ENCODE peak calls at places on chromosome 12, in five cellular contexts. One of them, this sample, is unnamed.

GRCh38 chr12:38689704-38690103 is 215.7 kb downstream of the CPNE8 start:
- DNase-seq in endodermal cell: no peak
- DNase-seq in MM.1S: no peak
- DNase-seq in IMR-90: no peak
- DNase-seq in neuronal stem cell: no peak
- DNase-seq in this sample: no peak

GRCh38 chr12:57868870-57869609 is 22.5 kb upstream of the CTDSP2 start:
- DNase-seq in endodermal cell: peak; percentile 86
- DNase-seq in MM.1S: no peak
- DNase-seq in IMR-90: no peak
- DNase-seq in neuronal stem cell: no peak
- DNase-seq in this sample: peak; percentile 66

GRCh38 chr12:48159976-48160525 is 2.7 kb upstream of the ASB8 start:
- DNase-seq in endodermal cell: no peak
- DNase-seq in MM.1S: no peak
- DNase-seq in IMR-90: peak; percentile 21
- DNase-seq in neuronal stem cell: no peak
- DNase-seq in this sample: no peak

GRCh38 chr12:80708535-80709328 is 1.3 kb downstream of the MYF6 start:
- DNase-seq in endodermal cell: peak; percentile 84
- DNase-seq in MM.1S: no peak
- DNase-seq in IMR-90: no peak
- DNase-seq in neuronal stem cell: no peak
- DNase-seq in this sample: no peak

GRCh38 chr12:64470507-64470906 is 18.6 kb downstream of the TBK1 start:
- DNase-seq in endodermal cell: no peak
- DNase-seq in MM.1S: no peak
- DNase-seq in IMR-90: no peak
- DNase-seq in neuronal stem cell: no peak
- DNase-seq in this sample: no peak

GRCh38 chr12:26136688-26137087 is 11.9 kb upstream of the BHLHE41 start:
- DNase-seq in endodermal cell: no peak
- DNase-seq in MM.1S: no peak
- DNase-seq in IMR-90: no peak
- DNase-seq in neuronal stem cell: no peak
- DNase-seq in this sample: no peak

GRCh38 chr12:2562400-2562799 is 232.4 kb upstream of the FKBP4 start:
- DNase-seq in endodermal cell: no peak
- DNase-seq in MM.1S: no peak
- DNase-seq in IMR-90: no peak
- DNase-seq in neuronal stem cell: no peak
- DNase-seq in this sample: no peak

GRCh38 chr12:93825501-93825888 is 148.3 kb downstream of the CRADD start:
- DNase-seq in endodermal cell: no peak
- DNase-seq in MM.1S: no peak
- DNase-seq in IMR-90: no peak
- DNase-seq in neuronal stem cell: no peak
- DNase-seq in this sample: no peak

GRCh38 chr12:14111230-14111865 is 129.9 kb upstream of the GRIN2B start:
- DNase-seq in endodermal cell: peak; percentile 89
- DNase-seq in MM.1S: peak; percentile 58
- DNase-seq in IMR-90: no peak
- DNase-seq in neuronal stem cell: no peak
- DNase-seq in this sample: no peak

GRCh38 chr12:91717804-91718203 is 427.8 kb downstream of the BTG1 start:
- DNase-seq in endodermal cell: no peak
- DNase-seq in MM.1S: no peak
- DNase-seq in IMR-90: no peak
- DNase-seq in neuronal stem cell: no peak
- DNase-seq in this sample: no peak

GRCh38 chr12:87866602-87867292 is 162.5 kb downstream of the C12orf50 start:
- DNase-seq in endodermal cell: peak; percentile 50
- DNase-seq in MM.1S: no peak
- DNase-seq in IMR-90: peak; percentile 50
- DNase-seq in neuronal stem cell: no peak
- DNase-seq in this sample: no peak

DNA sequence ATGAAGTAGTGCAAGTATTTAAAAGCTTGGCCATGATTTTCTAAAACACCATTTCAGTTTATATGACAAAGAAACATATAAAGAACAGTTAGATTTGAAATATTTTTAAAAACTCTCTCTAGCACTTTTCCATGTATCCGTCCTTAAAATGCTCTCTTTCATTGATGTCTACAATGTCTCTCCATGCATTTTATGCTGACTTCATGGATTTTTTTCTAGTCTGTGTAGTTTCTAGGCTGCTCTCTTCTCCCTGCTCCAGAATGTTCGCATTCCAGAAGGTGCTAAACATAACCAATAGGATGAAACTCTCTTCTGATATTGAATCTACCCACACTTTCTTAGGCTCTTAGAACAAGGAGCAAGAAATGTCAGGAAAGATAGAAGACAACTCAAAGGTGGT is 124.8 kb downstream of the PLCZ1 start:
- DNase-seq in endodermal cell: no peak
- DNase-seq in MM.1S: no peak
- DNase-seq in IMR-90: no peak
- DNase-seq in neuronal stem cell: no peak
- DNase-seq in this sample: no peak
- H3K4me3 ChIP-seq in endodermal cell: no peak overlapping the region
- H3K4me3 ChIP-seq in MM.1S: no peak overlapping the region
- H3K4me3 ChIP-seq in IMR-90: no peak overlapping the region
- H3K4me3 ChIP-seq in neuronal stem cell: no peak overlapping the region
- H3K4me3 ChIP-seq in this sample: no peak overlapping the region

DNA sequence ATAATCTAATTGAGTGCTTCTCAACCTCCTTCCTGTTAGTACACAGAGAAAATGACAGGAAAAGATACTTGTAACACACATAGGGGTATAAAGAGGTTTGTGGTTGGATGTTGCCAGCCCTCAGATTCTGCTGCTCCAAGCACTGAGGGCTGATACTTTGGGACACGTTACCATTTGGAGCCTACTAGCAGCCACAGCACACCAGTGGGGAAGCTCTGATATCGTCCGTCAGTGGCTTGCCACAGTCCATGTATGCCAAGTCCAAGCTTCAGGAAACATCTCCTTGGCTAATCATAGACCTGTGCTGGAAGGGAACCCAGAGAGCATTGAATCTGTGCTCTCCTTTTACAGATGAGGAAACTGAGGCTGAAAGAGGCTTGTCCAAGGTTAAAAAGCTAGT is 22.3 kb downstream of the B4GALNT3 start:
- DNase-seq in endodermal cell: peak; percentile 35
- DNase-seq in MM.1S: no peak
- DNase-seq in IMR-90: no peak
- DNase-seq in neuronal stem cell: no peak
- DNase-seq in this sample: no peak
- H3K27ac ChIP-seq in endodermal cell: no peak overlapping the region
- H3K27ac ChIP-seq in MM.1S: no peak overlapping the region
- H3K27ac ChIP-seq in IMR-90: no peak overlapping the region
- H3K27ac ChIP-seq in neuronal stem cell: no peak overlapping the region
- H3K27ac ChIP-seq in this sample: no peak overlapping the region

GRCh38 chr12:114404451-114405198 is 1.3 kb downstream of the TBX5 start:
- DNase-seq in endodermal cell: peak; percentile 77
- DNase-seq in MM.1S: no peak
- DNase-seq in IMR-90: peak; percentile 39
- DNase-seq in neuronal stem cell: peak; percentile 52
- DNase-seq in this sample: no peak
- H3K9ac ChIP-seq in endodermal cell: no peak overlapping the region
- H3K9ac ChIP-seq in MM.1S: no peak overlapping the region
- H3K9ac ChIP-seq in IMR-90: peak overlapping the region; percentile 99
- H3K9ac ChIP-seq in neuronal stem cell: no peak overlapping the region
- H3K9ac ChIP-seq in this sample: peak overlapping the region; percentile 73

GRCh38 chr12:76422878-76423438 is 74.7 kb upstream of the BBS10 start:
- DNase-seq in endodermal cell: no peak
- DNase-seq in MM.1S: no peak
- DNase-seq in IMR-90: peak; percentile 82
- DNase-seq in neuronal stem cell: no peak
- DNase-seq in this sample: peak; percentile 81
- H3K4me3 ChIP-seq in endodermal cell: peak overlapping the region; percentile 37
- H3K4me3 ChIP-seq in MM.1S: no peak overlapping the region
- H3K4me3 ChIP-seq in IMR-90: peak overlapping the region; percentile 67
- H3K4me3 ChIP-seq in neuronal stem cell: no peak overlapping the region
- H3K4me3 ChIP-seq in this sample: peak overlapping the region; percentile 85

GRCh38 chr12:9756756-9757155 is 3.9 kb downstream of the CD69 start:
- DNase-seq in endodermal cell: no peak
- DNase-seq in MM.1S: no peak
- DNase-seq in IMR-90: no peak
- DNase-seq in neuronal stem cell: no peak
- DNase-seq in this sample: no peak

GRCh38 chr12:9756174-9756573 is 4.5 kb downstream of the CD69 start:
- DNase-seq in endodermal cell: no peak
- DNase-seq in MM.1S: no peak
- DNase-seq in IMR-90: no peak
- DNase-seq in neuronal stem cell: no peak
- DNase-seq in this sample: no peak

GRCh38 chr12:9759680-9760592 is 765 bp downstream of the CD69 start:
- DNase-seq in endodermal cell: no peak
- DNase-seq in MM.1S: no peak
- DNase-seq in IMR-90: no peak
- DNase-seq in neuronal stem cell: no peak
- DNase-seq in this sample: no peak

GRCh38 chr12:9757433-9758025 is 3.2 kb downstream of the CD69 start:
- DNase-seq in endodermal cell: no peak
- DNase-seq in MM.1S: no peak
- DNase-seq in IMR-90: no peak
- DNase-seq in neuronal stem cell: no peak
- DNase-seq in this sample: no peak

GRCh38 chr12:9758119-9758518 is 2.6 kb downstream of the CD69 start:
- DNase-seq in endodermal cell: no peak
- DNase-seq in MM.1S: no peak
- DNase-seq in IMR-90: no peak
- DNase-seq in neuronal stem cell: no peak
- DNase-seq in this sample: no peak
- H3K27ac ChIP-seq in endodermal cell: no peak overlapping the region
- H3K27ac ChIP-seq in MM.1S: no peak overlapping the region
- H3K27ac ChIP-seq in IMR-90: no peak overlapping the region
- H3K27ac ChIP-seq in neuronal stem cell: no peak overlapping the region
- H3K27ac ChIP-seq in this sample: no peak overlapping the region

DNA sequence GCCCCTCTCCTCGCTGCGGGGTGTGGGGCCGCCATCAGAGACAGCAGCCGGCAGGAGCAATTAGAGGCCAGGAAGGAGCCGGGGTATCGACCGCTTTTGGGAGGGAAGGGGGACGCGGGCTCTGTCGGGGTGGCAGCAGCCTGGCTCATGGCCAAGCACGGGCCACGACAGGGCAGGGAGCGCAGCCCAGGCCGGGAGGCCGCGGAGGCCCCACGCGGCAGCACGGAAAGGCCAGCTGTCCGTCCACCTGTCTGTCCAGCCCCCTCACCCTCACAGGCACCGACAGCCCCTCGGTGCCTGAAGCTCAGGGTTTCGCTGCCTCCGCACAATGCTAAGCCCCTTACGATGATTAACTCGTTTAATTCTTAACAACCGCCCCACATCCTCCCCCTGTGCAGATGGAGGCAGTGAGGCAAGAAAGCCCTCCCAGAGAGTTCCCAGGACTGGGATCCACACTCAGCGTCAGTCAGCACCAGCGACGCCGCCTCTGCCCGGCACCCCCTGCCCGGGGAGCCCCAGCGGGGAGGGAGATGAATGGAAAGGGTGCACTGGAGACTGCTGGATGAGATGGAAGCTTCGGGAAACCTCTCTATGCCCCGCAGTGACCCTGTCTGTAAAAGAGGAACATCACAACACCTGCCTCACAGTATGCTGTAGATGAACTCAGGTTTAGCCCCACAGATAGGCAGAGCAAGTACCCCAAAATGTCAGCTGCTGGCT is 23.7 kb downstream of the NCOR2 start:
- DNase-seq in endodermal cell: no peak
- DNase-seq in MM.1S: no peak
- DNase-seq in IMR-90: no peak
- DNase-seq in neuronal stem cell: no peak
- DNase-seq in this sample: no peak
- H3K9ac ChIP-seq in endodermal cell: peak overlapping the region; percentile 34
- H3K9ac ChIP-seq in MM.1S: no peak overlapping the region
- H3K9ac ChIP-seq in IMR-90: no peak overlapping the region
- H3K9ac ChIP-seq in neuronal stem cell: peak overlapping the region; percentile 55
- H3K9ac ChIP-seq in this sample: no peak overlapping the region

DNA sequence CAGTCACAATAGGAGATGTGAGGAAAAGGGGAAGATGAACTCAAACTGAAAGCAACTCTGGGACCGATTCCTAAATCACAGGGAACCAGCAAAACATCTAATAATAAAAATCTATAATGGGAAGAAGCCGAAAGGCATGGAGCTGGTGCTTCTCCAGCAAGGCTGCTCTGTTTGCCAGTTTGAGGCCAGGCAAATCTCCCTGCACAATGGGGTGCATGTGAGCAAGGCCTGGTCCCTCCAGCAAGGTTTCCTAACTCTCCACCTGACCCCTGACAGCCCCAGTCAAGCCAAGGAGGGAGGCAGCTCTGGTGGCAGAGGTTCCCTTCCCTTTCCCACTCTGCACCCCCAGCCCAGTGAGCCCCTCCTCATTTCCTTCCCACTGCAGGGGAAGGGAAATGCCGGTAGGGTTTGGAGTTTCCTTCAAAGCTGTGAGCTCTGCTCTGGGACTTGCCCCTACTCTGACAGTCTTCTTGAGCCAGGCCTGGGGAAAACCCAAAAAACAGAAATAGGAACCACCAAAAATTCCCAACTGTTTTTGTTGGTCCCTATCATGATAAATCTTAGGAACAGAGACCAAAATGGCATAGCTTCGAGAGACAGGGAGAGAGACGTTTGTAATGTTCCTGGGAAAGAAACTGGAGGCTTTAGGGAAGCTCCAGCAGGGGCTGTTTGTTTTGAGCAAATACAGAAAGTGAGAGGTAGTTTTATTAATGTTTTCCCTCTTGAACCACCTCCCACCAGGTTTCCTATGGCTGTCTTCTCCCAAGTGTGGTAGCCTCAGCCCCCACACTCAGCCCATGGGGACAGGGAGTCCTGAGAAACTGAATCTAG is 34.6 kb downstream of the FMNL3 start:
- DNase-seq in endodermal cell: no peak
- DNase-seq in MM.1S: no peak
- DNase-seq in IMR-90: no peak
- DNase-seq in neuronal stem cell: no peak
- DNase-seq in this sample: no peak
- H3K4me3 ChIP-seq in endodermal cell: no peak overlapping the region
- H3K4me3 ChIP-seq in MM.1S: no peak overlapping the region
- H3K4me3 ChIP-seq in IMR-90: no peak overlapping the region
- H3K4me3 ChIP-seq in neuronal stem cell: no peak overlapping the region
- H3K4me3 ChIP-seq in this sample: no peak overlapping the region

DNA sequence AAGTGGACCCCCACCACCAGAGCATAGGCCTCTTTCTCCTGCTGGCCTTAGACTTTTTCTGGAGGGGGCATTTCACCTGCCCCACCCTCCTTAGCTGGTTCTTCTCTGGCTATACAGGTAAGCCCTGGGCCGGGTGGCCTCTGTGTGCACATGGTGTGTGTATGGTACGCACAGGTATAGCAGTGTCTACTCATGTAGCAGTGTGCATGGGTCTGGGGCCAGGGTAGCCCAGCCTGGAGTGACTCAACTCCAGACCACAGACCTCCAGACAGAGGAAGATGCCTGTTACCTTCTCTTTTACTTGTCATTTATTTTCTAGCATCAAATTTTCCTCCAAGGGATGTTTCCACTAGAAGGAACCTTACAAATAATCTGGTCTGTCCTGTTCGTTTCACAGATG is 6.9 kb downstream of the KCNA5 start:
- DNase-seq in endodermal cell: no peak
- DNase-seq in MM.1S: no peak
- DNase-seq in IMR-90: no peak
- DNase-seq in neuronal stem cell: no peak
- DNase-seq in this sample: no peak
- H3K27ac ChIP-seq in endodermal cell: no peak overlapping the region
- H3K27ac ChIP-seq in MM.1S: no peak overlapping the region
- H3K27ac ChIP-seq in IMR-90: no peak overlapping the region
- H3K27ac ChIP-seq in neuronal stem cell: no peak overlapping the region
- H3K27ac ChIP-seq in this sample: no peak overlapping the region

This sample was measured in SK-N-MC.